ENCODE peak calls at places on chromosomes 12 and 14, in seven cellular contexts. One of them, this sample, is unnamed.

GRCh38 chr12:125492354-125493270 is 427.4 kb downstream of the AACS start:
- DNase-seq in PC-3: no peak
- DNase-seq in activated CD4-positive, alpha-beta T cell treated with anti-CD3 and anti-CD28 coated beads for 1 hour: no peak
- DNase-seq in effector CD8-positive, alpha-beta T cell: no peak
- DNase-seq in Right ventricle myocardium superior: no peak
- DNase-seq in stimulated activated CD8-positive, alpha-beta memory T cell treated with anti-CD3 and anti-CD28 coated beads, Interleukin-2, amount 100 ng/mL, for 48 hours: no peak
- DNase-seq in central memory CD4-positive, alpha-beta T cell: no peak
- DNase-seq in this sample: no peak

GRCh38 chr12:40172879-40173278 is 51.9 kb upstream of the LRRK2 start:
- DNase-seq in effector CD8-positive, alpha-beta T cell: no peak
- DNase-seq in activated CD4-positive, alpha-beta T cell treated with anti-CD3 and anti-CD28 coated beads for 1 hour: no peak
- DNase-seq in Right ventricle myocardium superior: no peak
- DNase-seq in central memory CD4-positive, alpha-beta T cell: no peak
- DNase-seq in stimulated activated CD8-positive, alpha-beta memory T cell treated with anti-CD3 and anti-CD28 coated beads, Interleukin-2, amount 100 ng/mL, for 48 hours: no peak
- DNase-seq in PC-3: no peak
- DNase-seq in this sample: no peak

GRCh38 chr14:105211758-105212089 is 30.6 kb upstream of the NUDT14 start:
- DNase-seq in PC-3: no peak
- DNase-seq in effector CD8-positive, alpha-beta T cell: no peak
- DNase-seq in central memory CD4-positive, alpha-beta T cell: no peak
- DNase-seq in stimulated activated CD8-positive, alpha-beta memory T cell treated with anti-CD3 and anti-CD28 coated beads, Interleukin-2, amount 100 ng/mL, for 48 hours: no peak
- DNase-seq in activated CD4-positive, alpha-beta T cell treated with anti-CD3 and anti-CD28 coated beads for 1 hour: no peak
- DNase-seq in Right ventricle myocardium superior: no peak
- DNase-seq in this sample: no peak

GRCh38 chr12:46264057-46264456 is 4.8 kb downstream of the SLC38A1 start:
- DNase-seq in activated CD4-positive, alpha-beta T cell treated with anti-CD3 and anti-CD28 coated beads for 1 hour: no peak
- DNase-seq in effector CD8-positive, alpha-beta T cell: no peak
- DNase-seq in stimulated activated CD8-positive, alpha-beta memory T cell treated with anti-CD3 and anti-CD28 coated beads, Interleukin-2, amount 100 ng/mL, for 48 hours: no peak
- DNase-seq in Right ventricle myocardium superior: no peak
- DNase-seq in PC-3: no peak
- DNase-seq in central memory CD4-positive, alpha-beta T cell: no peak
- DNase-seq in this sample: no peak

GRCh38 chr12:107169200-107169599 is 75.9 kb upstream of the CRY1 start:
- DNase-seq in effector CD8-positive, alpha-beta T cell: no peak
- DNase-seq in central memory CD4-positive, alpha-beta T cell: no peak
- DNase-seq in activated CD4-positive, alpha-beta T cell treated with anti-CD3 and anti-CD28 coated beads for 1 hour: no peak
- DNase-seq in Right ventricle myocardium superior: no peak
- DNase-seq in PC-3: no peak
- DNase-seq in stimulated activated CD8-positive, alpha-beta memory T cell treated with anti-CD3 and anti-CD28 coated beads, Interleukin-2, amount 100 ng/mL, for 48 hours: no peak
- DNase-seq in this sample: no peak

GRCh38 chr12:12899530-12900380 is 8.4 kb downstream of the GPRC5A start:
- DNase-seq in central memory CD4-positive, alpha-beta T cell: no peak
- DNase-seq in Right ventricle myocardium superior: no peak
- DNase-seq in PC-3: peak; percentile 82
- DNase-seq in stimulated activated CD8-positive, alpha-beta memory T cell treated with anti-CD3 and anti-CD28 coated beads, Interleukin-2, amount 100 ng/mL, for 48 hours: peak; percentile 46
- DNase-seq in effector CD8-positive, alpha-beta T cell: no peak
- DNase-seq in activated CD4-positive, alpha-beta T cell treated with anti-CD3 and anti-CD28 coated beads for 1 hour: no peak
- DNase-seq in this sample: no peak

GRCh38 chr12:59158066-59158465 is 237.8 kb upstream of the LRIG3 start:
- DNase-seq in activated CD4-positive, alpha-beta T cell treated with anti-CD3 and anti-CD28 coated beads for 1 hour: no peak
- DNase-seq in central memory CD4-positive, alpha-beta T cell: no peak
- DNase-seq in PC-3: no peak
- DNase-seq in Right ventricle myocardium superior: no peak
- DNase-seq in stimulated activated CD8-positive, alpha-beta memory T cell treated with anti-CD3 and anti-CD28 coated beads, Interleukin-2, amount 100 ng/mL, for 48 hours: no peak
- DNase-seq in effector CD8-positive, alpha-beta T cell: no peak
- DNase-seq in this sample: no peak

GRCh38 chr14:68141531-68142088 is 322.0 kb downstream of the RAD51B start:
- DNase-seq in central memory CD4-positive, alpha-beta T cell: no peak
- DNase-seq in Right ventricle myocardium superior: no peak
- DNase-seq in PC-3: peak; percentile 73
- DNase-seq in activated CD4-positive, alpha-beta T cell treated with anti-CD3 and anti-CD28 coated beads for 1 hour: no peak
- DNase-seq in stimulated activated CD8-positive, alpha-beta memory T cell treated with anti-CD3 and anti-CD28 coated beads, Interleukin-2, amount 100 ng/mL, for 48 hours: no peak
- DNase-seq in effector CD8-positive, alpha-beta T cell: no peak
- DNase-seq in this sample: no peak

GRCh38 chr14:85421166-85421877 is 108.6 kb upstream of the FLRT2 start:
- DNase-seq in Right ventricle myocardium superior: no peak
- DNase-seq in central memory CD4-positive, alpha-beta T cell: no peak
- DNase-seq in activated CD4-positive, alpha-beta T cell treated with anti-CD3 and anti-CD28 coated beads for 1 hour: no peak
- DNase-seq in effector CD8-positive, alpha-beta T cell: no peak
- DNase-seq in PC-3: peak; percentile 25
- DNase-seq in stimulated activated CD8-positive, alpha-beta memory T cell treated with anti-CD3 and anti-CD28 coated beads, Interleukin-2, amount 100 ng/mL, for 48 hours: no peak
- DNase-seq in this sample: no peak

GRCh38 chr14:98466807-98467206 is 805.2 kb downstream of the BCL11B start:
- DNase-seq in PC-3: no peak
- DNase-seq in central memory CD4-positive, alpha-beta T cell: no peak
- DNase-seq in stimulated activated CD8-positive, alpha-beta memory T cell treated with anti-CD3 and anti-CD28 coated beads, Interleukin-2, amount 100 ng/mL, for 48 hours: no peak
- DNase-seq in effector CD8-positive, alpha-beta T cell: no peak
- DNase-seq in Right ventricle myocardium superior: no peak
- DNase-seq in activated CD4-positive, alpha-beta T cell treated with anti-CD3 and anti-CD28 coated beads for 1 hour: no peak
- DNase-seq in this sample: no peak

GRCh38 chr12:18400186-18400585 is 138.9 kb downstream of the PIK3C2G start:
- DNase-seq in activated CD4-positive, alpha-beta T cell treated with anti-CD3 and anti-CD28 coated beads for 1 hour: no peak
- DNase-seq in PC-3: no peak
- DNase-seq in central memory CD4-positive, alpha-beta T cell: no peak
- DNase-seq in stimulated activated CD8-positive, alpha-beta memory T cell treated with anti-CD3 and anti-CD28 coated beads, Interleukin-2, amount 100 ng/mL, for 48 hours: no peak
- DNase-seq in effector CD8-positive, alpha-beta T cell: no peak
- DNase-seq in Right ventricle myocardium superior: no peak
- DNase-seq in this sample: no peak

GRCh38 chr12:12718382-12718761 is 1.2 kb downstream of the CDKN1B start:
- DNase-seq in activated CD4-positive, alpha-beta T cell treated with anti-CD3 and anti-CD28 coated beads for 1 hour: no peak
- DNase-seq in PC-3: no peak
- DNase-seq in Right ventricle myocardium superior: no peak
- DNase-seq in central memory CD4-positive, alpha-beta T cell: no peak
- DNase-seq in stimulated activated CD8-positive, alpha-beta memory T cell treated with anti-CD3 and anti-CD28 coated beads, Interleukin-2, amount 100 ng/mL, for 48 hours: no peak
- DNase-seq in effector CD8-positive, alpha-beta T cell: no peak
- DNase-seq in this sample: no peak

GRCh38 chr14:95862243-95862642 is 14.4 kb upstream of the TUNAR start:
- DNase-seq in activated CD4-positive, alpha-beta T cell treated with anti-CD3 and anti-CD28 coated beads for 1 hour: no peak
- DNase-seq in Right ventricle myocardium superior: no peak
- DNase-seq in effector CD8-positive, alpha-beta T cell: no peak
- DNase-seq in PC-3: no peak
- DNase-seq in stimulated activated CD8-positive, alpha-beta memory T cell treated with anti-CD3 and anti-CD28 coated beads, Interleukin-2, amount 100 ng/mL, for 48 hours: no peak
- DNase-seq in central memory CD4-positive, alpha-beta T cell: no peak
- DNase-seq in this sample: no peak

GRCh38 chr14:89415139-89415538 is 1.9 kb downstream of the FOXN3 start:
- DNase-seq in effector CD8-positive, alpha-beta T cell: no peak
- DNase-seq in activated CD4-positive, alpha-beta T cell treated with anti-CD3 and anti-CD28 coated beads for 1 hour: no peak
- DNase-seq in stimulated activated CD8-positive, alpha-beta memory T cell treated with anti-CD3 and anti-CD28 coated beads, Interleukin-2, amount 100 ng/mL, for 48 hours: no peak
- DNase-seq in central memory CD4-positive, alpha-beta T cell: no peak
- DNase-seq in PC-3: no peak
- DNase-seq in Right ventricle myocardium superior: no peak
- DNase-seq in this sample: no peak

GRCh38 chr12:18141583-18141982 is 51.6 kb upstream of the RERGL start:
- DNase-seq in central memory CD4-positive, alpha-beta T cell: no peak
- DNase-seq in activated CD4-positive, alpha-beta T cell treated with anti-CD3 and anti-CD28 coated beads for 1 hour: no peak
- DNase-seq in effector CD8-positive, alpha-beta T cell: no peak
- DNase-seq in stimulated activated CD8-positive, alpha-beta memory T cell treated with anti-CD3 and anti-CD28 coated beads, Interleukin-2, amount 100 ng/mL, for 48 hours: no peak
- DNase-seq in Right ventricle myocardium superior: no peak
- DNase-seq in PC-3: peak; percentile 80
- DNase-seq in this sample: no peak

GRCh38 chr12:83700858-83701257 is 1014.2 kb downstream of the TMTC2 start:
- DNase-seq in activated CD4-positive, alpha-beta T cell treated with anti-CD3 and anti-CD28 coated beads for 1 hour: no peak
- DNase-seq in effector CD8-positive, alpha-beta T cell: no peak
- DNase-seq in PC-3: peak; percentile 74
- DNase-seq in stimulated activated CD8-positive, alpha-beta memory T cell treated with anti-CD3 and anti-CD28 coated beads, Interleukin-2, amount 100 ng/mL, for 48 hours: no peak
- DNase-seq in central memory CD4-positive, alpha-beta T cell: no peak
- DNase-seq in Right ventricle myocardium superior: no peak
- DNase-seq in this sample: no peak

GRCh38 chr12:45973526-45973925 is 16.8 kb downstream of the SCAF11 start:
- DNase-seq in central memory CD4-positive, alpha-beta T cell: no peak
- DNase-seq in PC-3: no peak
- DNase-seq in activated CD4-positive, alpha-beta T cell treated with anti-CD3 and anti-CD28 coated beads for 1 hour: no peak
- DNase-seq in Right ventricle myocardium superior: no peak
- DNase-seq in stimulated activated CD8-positive, alpha-beta memory T cell treated with anti-CD3 and anti-CD28 coated beads, Interleukin-2, amount 100 ng/mL, for 48 hours: no peak
- DNase-seq in effector CD8-positive, alpha-beta T cell: no peak
- DNase-seq in this sample: no peak

GRCh38 chr14:105861985-105862465 is 335.6 kb downstream of the TMEM121 start:
- DNase-seq in effector CD8-positive, alpha-beta T cell: no peak
- DNase-seq in stimulated activated CD8-positive, alpha-beta memory T cell treated with anti-CD3 and anti-CD28 coated beads, Interleukin-2, amount 100 ng/mL, for 48 hours: no peak
- DNase-seq in Right ventricle myocardium superior: no peak
- DNase-seq in PC-3: no peak
- DNase-seq in activated CD4-positive, alpha-beta T cell treated with anti-CD3 and anti-CD28 coated beads for 1 hour: no peak
- DNase-seq in central memory CD4-positive, alpha-beta T cell: no peak
- DNase-seq in this sample: no peak

GRCh38 chr14:69040343-69040742 is 61.2 kb upstream of the ACTN1 start:
- DNase-seq in effector CD8-positive, alpha-beta T cell: no peak
- DNase-seq in central memory CD4-positive, alpha-beta T cell: no peak
- DNase-seq in PC-3: no peak
- DNase-seq in activated CD4-positive, alpha-beta T cell treated with anti-CD3 and anti-CD28 coated beads for 1 hour: no peak
- DNase-seq in Right ventricle myocardium superior: no peak
- DNase-seq in stimulated activated CD8-positive, alpha-beta memory T cell treated with anti-CD3 and anti-CD28 coated beads, Interleukin-2, amount 100 ng/mL, for 48 hours: no peak
- DNase-seq in this sample: no peak

GRCh38 chr14:79972230-79972629 is 239.1 kb downstream of the DIO2 start:
- DNase-seq in activated CD4-positive, alpha-beta T cell treated with anti-CD3 and anti-CD28 coated beads for 1 hour: no peak
- DNase-seq in central memory CD4-positive, alpha-beta T cell: no peak
- DNase-seq in PC-3: no peak
- DNase-seq in Right ventricle myocardium superior: no peak
- DNase-seq in stimulated activated CD8-positive, alpha-beta memory T cell treated with anti-CD3 and anti-CD28 coated beads, Interleukin-2, amount 100 ng/mL, for 48 hours: no peak
- DNase-seq in effector CD8-positive, alpha-beta T cell: no peak
- DNase-seq in this sample: no peak

GRCh38 chr14:61628192-61628591 is 67.1 kb upstream of the HIF1A start:
- DNase-seq in central memory CD4-positive, alpha-beta T cell: no peak
- DNase-seq in Right ventricle myocardium superior: no peak
- DNase-seq in stimulated activated CD8-positive, alpha-beta memory T cell treated with anti-CD3 and anti-CD28 coated beads, Interleukin-2, amount 100 ng/mL, for 48 hours: no peak
- DNase-seq in PC-3: no peak
- DNase-seq in effector CD8-positive, alpha-beta T cell: no peak
- DNase-seq in activated CD4-positive, alpha-beta T cell treated with anti-CD3 and anti-CD28 coated beads for 1 hour: no peak
- DNase-seq in this sample: no peak

GRCh38 chr14:69358233-69358963 is 39.7 kb downstream of the ERH start:
- DNase-seq in PC-3: no peak
- DNase-seq in Right ventricle myocardium superior: no peak
- DNase-seq in effector CD8-positive, alpha-beta T cell: no peak
- DNase-seq in stimulated activated CD8-positive, alpha-beta memory T cell treated with anti-CD3 and anti-CD28 coated beads, Interleukin-2, amount 100 ng/mL, for 48 hours: peak; percentile 53
- DNase-seq in central memory CD4-positive, alpha-beta T cell: no peak
- DNase-seq in activated CD4-positive, alpha-beta T cell treated with anti-CD3 and anti-CD28 coated beads for 1 hour: no peak
- DNase-seq in this sample: no peak

GRCh38 chr12:57474862-57475261 is 4.8 kb downstream of the ARHGAP9 start:
- DNase-seq in stimulated activated CD8-positive, alpha-beta memory T cell treated with anti-CD3 and anti-CD28 coated beads, Interleukin-2, amount 100 ng/mL, for 48 hours: no peak
- DNase-seq in activated CD4-positive, alpha-beta T cell treated with anti-CD3 and anti-CD28 coated beads for 1 hour: no peak
- DNase-seq in effector CD8-positive, alpha-beta T cell: no peak
- DNase-seq in Right ventricle myocardium superior: no peak
- DNase-seq in central memory CD4-positive, alpha-beta T cell: no peak
- DNase-seq in PC-3: no peak
- DNase-seq in this sample: no peak

GRCh38 chr14:55698051-55698450 is 118.0 kb downstream of the KTN1 start:
- DNase-seq in PC-3: peak; percentile 68
- DNase-seq in effector CD8-positive, alpha-beta T cell: no peak
- DNase-seq in stimulated activated CD8-positive, alpha-beta memory T cell treated with anti-CD3 and anti-CD28 coated beads, Interleukin-2, amount 100 ng/mL, for 48 hours: no peak
- DNase-seq in central memory CD4-positive, alpha-beta T cell: no peak
- DNase-seq in Right ventricle myocardium superior: no peak
- DNase-seq in activated CD4-positive, alpha-beta T cell treated with anti-CD3 and anti-CD28 coated beads for 1 hour: no peak
- DNase-seq in this sample: no peak

GRCh38 chr12:5184159-5184558 is 140.5 kb downstream of the KCNA5 start:
- DNase-seq in central memory CD4-positive, alpha-beta T cell: no peak
- DNase-seq in effector CD8-positive, alpha-beta T cell: no peak
- DNase-seq in PC-3: no peak
- DNase-seq in stimulated activated CD8-positive, alpha-beta memory T cell treated with anti-CD3 and anti-CD28 coated beads, Interleukin-2, amount 100 ng/mL, for 48 hours: no peak
- DNase-seq in Right ventricle myocardium superior: no peak
- DNase-seq in activated CD4-positive, alpha-beta T cell treated with anti-CD3 and anti-CD28 coated beads for 1 hour: no peak
- DNase-seq in this sample: no peak

GRCh38 chr12:75706786-75707605 is 195.6 kb upstream of the KRR1 start:
- DNase-seq in effector CD8-positive, alpha-beta T cell: no peak
- DNase-seq in PC-3: no peak
- DNase-seq in stimulated activated CD8-positive, alpha-beta memory T cell treated with anti-CD3 and anti-CD28 coated beads, Interleukin-2, amount 100 ng/mL, for 48 hours: no peak
- DNase-seq in activated CD4-positive, alpha-beta T cell treated with anti-CD3 and anti-CD28 coated beads for 1 hour: no peak
- DNase-seq in central memory CD4-positive, alpha-beta T cell: no peak
- DNase-seq in Right ventricle myocardium superior: no peak
- DNase-seq in this sample: no peak

GRCh38 chr14:101242442-101243385 is 318.6 kb upstream of the DIO3 start:
- DNase-seq in central memory CD4-positive, alpha-beta T cell: no peak
- DNase-seq in stimulated activated CD8-positive, alpha-beta memory T cell treated with anti-CD3 and anti-CD28 coated beads, Interleukin-2, amount 100 ng/mL, for 48 hours: no peak
- DNase-seq in Right ventricle myocardium superior: no peak
- DNase-seq in PC-3: no peak
- DNase-seq in effector CD8-positive, alpha-beta T cell: no peak
- DNase-seq in activated CD4-positive, alpha-beta T cell treated with anti-CD3 and anti-CD28 coated beads for 1 hour: no peak
- DNase-seq in this sample: no peak

GRCh38 chr14:72558721-72559120 is 335.2 kb downstream of the DPF3 start:
- DNase-seq in PC-3: peak; percentile 49
- DNase-seq in stimulated activated CD8-positive, alpha-beta memory T cell treated with anti-CD3 and anti-CD28 coated beads, Interleukin-2, amount 100 ng/mL, for 48 hours: no peak
- DNase-seq in effector CD8-positive, alpha-beta T cell: no peak
- DNase-seq in central memory CD4-positive, alpha-beta T cell: no peak
- DNase-seq in activated CD4-positive, alpha-beta T cell treated with anti-CD3 and anti-CD28 coated beads for 1 hour: no peak
- DNase-seq in Right ventricle myocardium superior: no peak
- DNase-seq in this sample: no peak

GRCh38 chr12:104218935-104219334 is 3.4 kb downstream of the TXNRD1 start:
- DNase-seq in Right ventricle myocardium superior: no peak
- DNase-seq in stimulated activated CD8-positive, alpha-beta memory T cell treated with anti-CD3 and anti-CD28 coated beads, Interleukin-2, amount 100 ng/mL, for 48 hours: no peak
- DNase-seq in central memory CD4-positive, alpha-beta T cell: no peak
- DNase-seq in effector CD8-positive, alpha-beta T cell: no peak
- DNase-seq in activated CD4-positive, alpha-beta T cell treated with anti-CD3 and anti-CD28 coated beads for 1 hour: no peak
- DNase-seq in PC-3: peak; percentile 46
- DNase-seq in this sample: no peak

GRCh38 chr14:68941820-68942219 is 37.3 kb downstream of the ACTN1 start:
- DNase-seq in activated CD4-positive, alpha-beta T cell treated with anti-CD3 and anti-CD28 coated beads for 1 hour: no peak
- DNase-seq in central memory CD4-positive, alpha-beta T cell: no peak
- DNase-seq in stimulated activated CD8-positive, alpha-beta memory T cell treated with anti-CD3 and anti-CD28 coated beads, Interleukin-2, amount 100 ng/mL, for 48 hours: no peak
- DNase-seq in effector CD8-positive, alpha-beta T cell: no peak
- DNase-seq in Right ventricle myocardium superior: peak; percentile 59
- DNase-seq in PC-3: peak; percentile 27
- DNase-seq in this sample: peak; percentile 73

GRCh38 chr12:25840678-25841077 is 117.8 kb upstream of the RASSF8 start:
- DNase-seq in Right ventricle myocardium superior: no peak
- DNase-seq in activated CD4-positive, alpha-beta T cell treated with anti-CD3 and anti-CD28 coated beads for 1 hour: no peak
- DNase-seq in effector CD8-positive, alpha-beta T cell: no peak
- DNase-seq in PC-3: no peak
- DNase-seq in stimulated activated CD8-positive, alpha-beta memory T cell treated with anti-CD3 and anti-CD28 coated beads, Interleukin-2, amount 100 ng/mL, for 48 hours: no peak
- DNase-seq in central memory CD4-positive, alpha-beta T cell: no peak
- DNase-seq in this sample: peak; percentile 10

GRCh38 chr14:103547941-103548462 is 14.5 kb downstream of the BAG5 start:
- DNase-seq in PC-3: no peak
- DNase-seq in central memory CD4-positive, alpha-beta T cell: no peak
- DNase-seq in activated CD4-positive, alpha-beta T cell treated with anti-CD3 and anti-CD28 coated beads for 1 hour: no peak
- DNase-seq in effector CD8-positive, alpha-beta T cell: no peak
- DNase-seq in stimulated activated CD8-positive, alpha-beta memory T cell treated with anti-CD3 and anti-CD28 coated beads, Interleukin-2, amount 100 ng/mL, for 48 hours: no peak
- DNase-seq in Right ventricle myocardium superior: peak; percentile 38
- DNase-seq in this sample: no peak

GRCh38 chr12:115223322-115223721 is 539.3 kb upstream of the TBX3 start:
- DNase-seq in central memory CD4-positive, alpha-beta T cell: no peak
- DNase-seq in stimulated activated CD8-positive, alpha-beta memory T cell treated with anti-CD3 and anti-CD28 coated beads, Interleukin-2, amount 100 ng/mL, for 48 hours: no peak
- DNase-seq in activated CD4-positive, alpha-beta T cell treated with anti-CD3 and anti-CD28 coated beads for 1 hour: no peak
- DNase-seq in effector CD8-positive, alpha-beta T cell: no peak
- DNase-seq in Right ventricle myocardium superior: no peak
- DNase-seq in PC-3: peak; percentile 87
- DNase-seq in this sample: no peak

GRCh38 chr14:24700511-24700910 is 66.5 kb upstream of the GZMB start:
- DNase-seq in Right ventricle myocardium superior: no peak
- DNase-seq in stimulated activated CD8-positive, alpha-beta memory T cell treated with anti-CD3 and anti-CD28 coated beads, Interleukin-2, amount 100 ng/mL, for 48 hours: no peak
- DNase-seq in central memory CD4-positive, alpha-beta T cell: no peak
- DNase-seq in effector CD8-positive, alpha-beta T cell: no peak
- DNase-seq in activated CD4-positive, alpha-beta T cell treated with anti-CD3 and anti-CD28 coated beads for 1 hour: no peak
- DNase-seq in PC-3: no peak
- DNase-seq in this sample: no peak

GRCh38 chr14:75077794-75078193 is 8.4 kb downstream of the ZC2HC1C start:
- DNase-seq in Right ventricle myocardium superior: no peak
- DNase-seq in central memory CD4-positive, alpha-beta T cell: no peak
- DNase-seq in activated CD4-positive, alpha-beta T cell treated with anti-CD3 and anti-CD28 coated beads for 1 hour: no peak
- DNase-seq in PC-3: no peak
- DNase-seq in effector CD8-positive, alpha-beta T cell: no peak
- DNase-seq in stimulated activated CD8-positive, alpha-beta memory T cell treated with anti-CD3 and anti-CD28 coated beads, Interleukin-2, amount 100 ng/mL, for 48 hours: no peak
- DNase-seq in this sample: no peak

GRCh38 chr14:80906946-80907345 is 34.6 kb downstream of the CEP128 start:
- DNase-seq in stimulated activated CD8-positive, alpha-beta memory T cell treated with anti-CD3 and anti-CD28 coated beads, Interleukin-2, amount 100 ng/mL, for 48 hours: no peak
- DNase-seq in PC-3: no peak
- DNase-seq in Right ventricle myocardium superior: no peak
- DNase-seq in activated CD4-positive, alpha-beta T cell treated with anti-CD3 and anti-CD28 coated beads for 1 hour: no peak
- DNase-seq in central memory CD4-positive, alpha-beta T cell: no peak
- DNase-seq in effector CD8-positive, alpha-beta T cell: no peak
- DNase-seq in this sample: no peak

GRCh38 chr14:40989260-40989659 is 617.4 kb upstream of the LRFN5 start:
- DNase-seq in PC-3: no peak
- DNase-seq in activated CD4-positive, alpha-beta T cell treated with anti-CD3 and anti-CD28 coated beads for 1 hour: no peak
- DNase-seq in Right ventricle myocardium superior: no peak
- DNase-seq in effector CD8-positive, alpha-beta T cell: no peak
- DNase-seq in stimulated activated CD8-positive, alpha-beta memory T cell treated with anti-CD3 and anti-CD28 coated beads, Interleukin-2, amount 100 ng/mL, for 48 hours: no peak
- DNase-seq in central memory CD4-positive, alpha-beta T cell: no peak
- DNase-seq in this sample: no peak